ENCODE peak calls at places on chromosomes 16 and 17, in six cellular contexts. B, W, T, I, L and G are unnamed samples.

GRCh38 chr16:53099318-53100130 is 44.7 kb downstream of the CHD9 start:
- DNase-seq in B (peak; percentile 95), W (peak; percentile 70), T (peak; percentile 86), I (peak; percentile 94), L (peak; percentile 96), G (peak; percentile 95)

GRCh38 chr16:2033057-2033911 is 6.6 kb downstream of the NHERF2 start:
- DNase-seq in B (no peak), W (no peak), T (peak; percentile 49), I (peak; percentile 71), L (peak; percentile 92), G (peak; percentile 66)

GRCh38 chr17:75077490-75078096 is 10.2 kb upstream of the SLC16A5 start:
- DNase-seq in B (no peak), W (no peak), T (no peak), I (peak; percentile 54), L (peak; percentile 91), G (peak; percentile 32)

GRCh38 chr17:66494023-66494803 is 191.8 kb downstream of the PRKCA start:
- DNase-seq in B (peak; percentile 88), W (no peak), T (peak; percentile 93), I (no peak), L (no peak), G (peak; percentile 92)

GRCh38 chr17:17940451-17940911 is 31.7 kb downstream of the TOM1L2 start:
- DNase-seq in B (no peak), W (no peak), T (no peak), I (no peak), L (peak; percentile 9), G (peak; percentile 69)

GRCh38 chr16:50861926-50862325 is 120.0 kb downstream of the CYLD start:
- DNase-seq in B (peak; percentile 65), W (no peak), T (peak; percentile 68), I (no peak), L (no peak), G (peak; percentile 83)

GRCh38 chr16:30706046-30706445 is 7.1 kb downstream of the SRCAP start:
- DNase-seq in B (no peak), W (no peak), T (no peak), I (no peak), L (no peak), G (no peak)

GRCh38 chr17:44464037-44464436 is 39.2 kb downstream of the GPATCH8 start:
- DNase-seq in B (peak; percentile 27), W (no peak), T (peak; percentile 12), I (no peak), L (no peak), G (peak; percentile 25)

GRCh38 chr17:34252138-34252889 is 2.8 kb upstream of the CCL2 start:
- DNase-seq in B (peak; percentile 16), W (peak; percentile 95), T (peak; percentile 82), I (peak; percentile 84), L (peak; percentile 98), G (peak; percentile 85)

GRCh38 chr17:27502526-27503324 is 46.5 kb downstream of the KSR1 start:
- DNase-seq in B (no peak), W (no peak), T (peak; percentile 78), I (no peak), L (peak; percentile 61), G (peak; percentile 80)

GRCh38 chr16:87391324-87391949 is 699 bp upstream of the MAP1LC3B start:
- DNase-seq in B (no peak), W (peak; percentile 57), T (no peak), I (peak; percentile 81), L (peak; percentile 91), G (no peak)

GRCh38 chr16:70677499-70678120 is 8.2 kb downstream of the MTSS2 start:
- DNase-seq in B (no peak), W (no peak), T (no peak), I (no peak), L (peak; percentile 57), G (no peak)

GRCh38 chr16:2475413-2476344 is 752 bp downstream of the TBC1D24 start:
- DNase-seq in B (no peak), W (no peak), T (no peak), I (peak; percentile 64), L (no peak), G (no peak)

GRCh38 chr17:16374129-16374528 is 6.8 kb upstream of the UBB start:
- DNase-seq in B (peak; percentile 86), W (no peak), T (peak; percentile 67), I (peak; percentile 36), L (no peak), G (peak; percentile 53)

GRCh38 chr17:2710804-2711607 is 558 bp downstream of the CLUH start:
- DNase-seq in B (no peak), W (no peak), T (no peak), I (peak; percentile 56), L (no peak), G (no peak)

GRCh38 chr17:36768355-36768754 is 167.0 kb downstream of the MRM1 start:
- DNase-seq in B (no peak), W (no peak), T (no peak), I (no peak), L (peak; percentile 58), G (no peak)

GRCh38 chr17:71975998-71976649 is 144.7 kb upstream of the SOX9 start:
- DNase-seq in B (peak; percentile 96), W (peak; percentile 75), T (peak; percentile 95), I (peak; percentile 70), L (peak; percentile 94), G (peak; percentile 96)

GRCh38 chr17:7407483-7408231 is at the start of gene NLGN2:
- DNase-seq in B (no peak), W (no peak), T (no peak), I (no peak), L (no peak), G (no peak)
- H3K4me3 ChIP-seq in B (no peak within 1 kb of the TSS), W (no peak within 1 kb of the TSS), T (no peak within 1 kb of the TSS), I (no peak within 1 kb of the TSS), L (no peak within 1 kb of the TSS), G (no peak within 1 kb of the TSS)

DNA sequence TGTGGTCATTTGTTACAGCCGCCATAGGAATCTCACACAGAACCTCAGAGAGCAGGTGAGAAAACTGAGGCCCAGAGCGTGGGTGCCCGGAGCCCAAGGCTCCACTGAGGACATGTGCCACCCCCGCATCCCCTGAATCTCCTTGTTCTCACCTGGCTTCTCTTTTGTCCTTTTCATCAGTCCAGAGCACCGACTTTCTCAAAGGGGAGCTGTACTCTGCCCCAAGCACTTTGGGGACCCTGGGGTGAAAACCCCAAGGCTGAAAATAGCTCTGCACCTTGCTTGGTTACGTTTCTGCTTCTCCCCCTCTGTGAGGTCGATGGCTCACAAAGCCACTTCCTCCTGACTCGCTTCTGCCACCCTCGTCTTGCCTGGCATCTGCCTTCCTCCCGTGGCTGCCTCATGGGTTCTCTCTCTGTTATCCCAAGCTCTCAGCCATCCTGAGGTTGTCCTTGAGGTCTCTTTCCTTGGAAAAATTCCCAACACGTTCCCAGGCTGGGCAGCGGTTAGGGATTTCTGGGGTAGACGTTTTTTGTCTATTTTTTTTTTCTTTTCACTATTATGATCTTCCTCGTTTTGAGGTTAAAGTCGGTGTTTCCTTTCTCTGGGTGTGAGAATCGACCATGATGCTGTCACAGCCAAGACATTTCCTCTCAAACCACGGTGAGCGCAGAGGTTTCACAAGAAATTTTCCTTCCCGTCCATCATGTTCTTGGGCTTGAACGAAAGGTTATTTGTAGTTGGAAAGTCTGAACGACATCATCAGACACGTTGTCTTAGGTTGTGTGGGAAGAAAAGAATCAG is 37.2 kb downstream of the IRF8 start:
- DNase-seq in B (no peak), W (no peak), T (no peak), I (no peak), L (no peak), G (no peak)
- H3K4me3 ChIP-seq in B (no peak overlapping the region), W (no peak overlapping the region), T (no peak overlapping the region), I (no peak overlapping the region), L (no peak overlapping the region), G (no peak overlapping the region)

DNA sequence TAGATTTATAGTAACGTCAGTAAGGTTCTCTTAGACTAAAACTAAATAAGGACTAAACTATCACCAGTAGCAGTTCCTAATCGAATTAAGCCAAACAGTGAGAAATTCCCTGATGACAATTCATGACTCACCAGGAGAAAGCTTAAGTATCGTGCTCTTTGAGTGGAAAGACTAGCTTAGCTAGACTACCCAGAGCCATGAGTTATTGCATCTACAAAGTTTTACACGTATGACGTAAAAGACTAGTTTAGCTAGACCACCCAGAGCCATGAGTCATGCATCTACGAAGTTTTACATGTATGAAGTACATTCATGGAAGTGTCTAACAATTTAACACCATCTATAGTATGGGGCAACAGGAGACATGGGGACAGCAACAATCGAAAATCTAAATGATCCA is 36.6 kb downstream of the UBE2G1 start:
- DNase-seq in B (peak; percentile 100), W (no peak), T (peak; percentile 89), I (peak; percentile 49), L (no peak), G (peak; percentile 93)
- H3K4me3 ChIP-seq in B (no peak overlapping the region), W (no peak overlapping the region), T (no peak overlapping the region), I (no peak overlapping the region), L (no peak overlapping the region), G (no peak overlapping the region)

GRCh38 chr17:47907932-47908562 is 12.0 kb downstream of the SP2 start:
- DNase-seq in B (no peak), W (no peak), T (no peak), I (no peak), L (no peak), G (no peak)
- H3K4me3 ChIP-seq in B (no peak overlapping the region), W (no peak overlapping the region), T (no peak overlapping the region), I (no peak overlapping the region), L (no peak overlapping the region), G (no peak overlapping the region)

DNA sequence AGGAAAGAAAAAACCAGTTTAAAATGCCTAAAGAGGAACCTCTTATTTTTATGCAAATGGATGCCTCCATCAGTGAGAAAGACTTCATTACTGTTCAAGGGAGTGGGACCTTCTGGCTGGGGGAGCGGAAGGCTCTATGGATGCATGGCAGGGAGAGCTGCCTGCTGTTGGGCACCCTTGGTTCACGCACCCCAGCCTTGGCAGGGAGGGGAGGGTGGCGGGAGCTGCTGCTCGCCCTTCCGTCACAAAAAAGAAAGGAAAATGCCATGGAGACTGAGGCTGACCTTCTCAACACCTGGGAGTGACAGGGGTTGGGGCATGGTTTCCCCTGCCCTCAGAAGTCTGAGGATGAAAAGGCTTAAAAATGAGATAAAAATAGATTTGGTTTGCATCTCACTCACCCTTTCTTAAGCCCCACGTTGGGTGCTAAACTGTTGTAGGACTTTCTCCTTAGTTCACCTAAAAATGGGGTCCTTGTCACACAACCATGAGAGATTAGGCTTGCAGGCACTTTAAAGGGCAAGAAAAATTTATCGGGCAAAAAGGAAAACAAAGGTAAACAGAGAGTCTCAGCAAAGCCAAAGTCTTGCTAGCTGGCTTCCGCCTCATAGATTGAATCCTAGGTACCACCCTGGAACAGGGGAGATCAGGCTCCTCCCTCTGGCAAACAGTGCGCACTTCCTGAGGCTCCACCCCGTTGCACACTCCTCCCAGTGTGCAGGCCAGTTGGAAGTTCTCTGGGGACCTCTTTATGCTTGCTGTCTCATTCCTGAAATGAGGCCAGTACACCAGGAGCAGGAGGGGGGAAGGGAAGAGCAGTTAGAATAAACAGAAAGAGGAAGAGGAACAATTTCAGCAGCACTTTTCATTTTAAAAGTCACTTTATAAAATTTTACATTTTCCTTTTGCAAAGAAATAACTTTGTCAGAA is 31.6 kb downstream of the PHKB start:
- DNase-seq in B (no peak), W (peak; percentile 68), T (peak; percentile 65), I (peak; percentile 31), L (peak; percentile 86), G (peak; percentile 38)
- H3K4me3 ChIP-seq in B (no peak overlapping the region), W (peak overlapping the region; percentile 22), T (no peak overlapping the region), I (no peak overlapping the region), L (no peak overlapping the region), G (no peak overlapping the region)

GRCh38 chr17:80871341-80871740 is 120.3 kb upstream of the CHMP6 start:
- DNase-seq in B (no peak), W (no peak), T (no peak), I (no peak), L (peak; percentile 69), G (no peak)
- H3K4me3 ChIP-seq in B (no peak overlapping the region), W (no peak overlapping the region), T (no peak overlapping the region), I (no peak overlapping the region), L (no peak overlapping the region), G (no peak overlapping the region)